ENCODE peak calls at places on chromosomes 12 and 14, in six cellular contexts. B, T, N, D, E and W are unnamed samples.

GRCh38 chr12:480831-481230 is 21.1 kb downstream of the B4GALNT3 start:
- DNase-seq in D (no peak), T (no peak), N (peak; percentile 48), E (no peak), B (no peak), W (no peak)

GRCh38 chr14:20631821-20632389 is 9.6 kb downstream of the OR6S1 start:
- DNase-seq in T (peak; percentile 81), E (peak; percentile 34), B (peak; percentile 71), D (no peak), N (peak; percentile 84), W (peak; percentile 68)

GRCh38 chr12:76284816-76285750 is 63.1 kb downstream of the BBS10 start:
- DNase-seq in D (no peak), E (no peak), N (peak; percentile 43), T (peak; percentile 14), B (no peak), W (peak; percentile 25)

GRCh38 chr12:55051197-55051920 is 31.6 kb downstream of the NEUROD4 start:
- DNase-seq in T (no peak), D (no peak), N (no peak), B (no peak), E (no peak), W (peak; percentile 51)

GRCh38 chr14:67820428-67820881 is 876 bp downstream of the RAD51B start:
- DNase-seq in E (peak; percentile 18), T (peak; percentile 13), D (no peak), B (peak; percentile 2), N (peak; percentile 56), W (peak; percentile 32)

GRCh38 chr12:19482551-19483109 is 43.3 kb downstream of the AEBP2 start:
- DNase-seq in B (peak; percentile 6), D (no peak), N (no peak), E (peak; percentile 20), T (no peak), W (peak; percentile 64)

GRCh38 chr14:100293497-100294212 is 12.6 kb downstream of the SLC25A29 start:
- DNase-seq in E (peak; percentile 17), B (no peak), D (no peak), T (no peak), N (no peak), W (no peak)

GRCh38 chr12:104495786-104496185 is 39.0 kb downstream of the CHST11 start:
- DNase-seq in B (no peak), E (no peak), N (peak; percentile 25), D (no peak), T (no peak), W (no peak)

GRCh38 chr12:108214046-108214445 is 85.0 kb downstream of the WSCD2 start:
- DNase-seq in D (no peak), E (no peak), B (no peak), N (no peak), T (no peak), W (no peak)

GRCh38 chr12:74890237-74890599 is 319.4 kb downstream of the KCNC2 start:
- DNase-seq in B (no peak), D (peak; percentile 33), N (peak; percentile 90), E (no peak), T (peak; percentile 95), W (peak; percentile 8)

GRCh38 chr12:52686063-52686462 is 5.9 kb upstream of the KRT1 start:
- DNase-seq in E (no peak), T (no peak), D (no peak), B (no peak), N (no peak), W (no peak)

GRCh38 chr12:54352891-54353874 is 11.1 kb downstream of the GPR84 start:
- DNase-seq in T (no peak), E (peak; percentile 83), N (peak; percentile 74), B (peak; percentile 81), D (no peak), W (peak; percentile 54)

GRCh38 chr12:5902736-5903135 is 42.3 kb downstream of the ANO2 start:
- DNase-seq in N (no peak), E (no peak), B (no peak), T (no peak), D (no peak), W (no peak)

GRCh38 chr14:54570651-54571415 is 3.9 kb downstream of the SAMD4A start:
- DNase-seq in T (peak; percentile 93), N (peak; percentile 91), E (no peak), D (no peak), B (no peak), W (no peak)

GRCh38 chr14:65131176-65131765 is 29.0 kb upstream of the MAX start:
- DNase-seq in N (peak; percentile 38), B (no peak), T (peak; percentile 77), E (no peak), D (no peak), W (peak; percentile 3)

GRCh38 chr14:91511014-91511466 is 930 bp upstream of the PPP4R3A start:
- DNase-seq in D (no peak), E (peak; percentile 40), N (no peak), B (peak; percentile 49), T (peak; percentile 15), W (peak; percentile 43)

GRCh38 chr12:570237-570925 is 92.9 kb downstream of the NINJ2 start:
- DNase-seq in D (no peak), N (peak; percentile 96), T (peak; percentile 81), B (peak; percentile 70), E (peak; percentile 81), W (peak; percentile 86)

GRCh38 chr12:28114488-28114887 is 75.8 kb upstream of the CCDC91 start:
- DNase-seq in B (no peak), N (peak; percentile 79), E (no peak), D (no peak), T (peak; percentile 86), W (no peak)

GRCh38 chr12:107843351-107844311 is 69.1 kb downstream of the ASCL4 start:
- DNase-seq in T (no peak), E (peak; percentile 85), B (peak; percentile 65), N (peak; percentile 53), D (no peak), W (peak; percentile 70)

DNA sequence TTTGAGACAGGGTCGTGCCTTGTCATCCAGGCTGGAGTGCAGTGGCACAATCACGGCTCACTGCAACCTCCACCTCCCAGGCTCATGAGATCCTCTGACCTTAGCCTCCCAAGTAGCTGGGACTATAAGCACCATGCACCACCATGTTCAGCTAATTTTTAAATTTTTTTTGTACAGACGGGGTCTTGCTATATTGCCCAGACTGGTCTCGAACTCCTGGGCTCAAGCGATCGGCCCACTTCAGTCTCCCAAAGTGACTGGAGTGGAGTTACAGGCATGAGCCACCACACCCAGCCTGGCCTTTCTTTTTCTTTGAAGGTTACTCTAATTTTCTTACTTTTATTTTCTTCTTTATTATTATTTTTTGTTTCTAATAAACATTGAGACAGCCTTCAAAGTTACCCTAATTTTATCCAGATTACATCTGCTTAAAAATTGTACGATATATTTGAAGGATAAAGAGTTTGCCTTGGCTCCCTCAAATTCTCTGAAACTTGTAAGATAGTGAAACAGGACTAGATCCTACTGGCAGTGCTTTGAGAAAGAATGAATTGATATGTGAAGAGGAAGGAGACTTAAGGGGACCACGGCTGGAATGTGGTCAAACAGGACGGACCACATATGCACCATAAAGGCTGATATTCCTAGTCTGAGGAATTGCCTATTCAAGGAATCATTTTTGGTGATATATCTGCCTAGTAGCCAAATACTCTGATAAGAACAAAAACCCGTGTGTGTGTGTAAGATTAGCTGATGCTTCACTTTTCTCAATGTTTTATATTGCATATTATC is 14.1 kb upstream of the SINHCAF start:
- DNase-seq in B (no peak), D (no peak), E (no peak), T (peak; percentile 56), N (no peak), W (peak; percentile 87)
- H3K4me2 ChIP-seq in B (no peak overlapping the region), D (no peak overlapping the region), E (no peak overlapping the region), T (no peak overlapping the region), N (no peak overlapping the region), W (peak overlapping the region; percentile 1)

DNA sequence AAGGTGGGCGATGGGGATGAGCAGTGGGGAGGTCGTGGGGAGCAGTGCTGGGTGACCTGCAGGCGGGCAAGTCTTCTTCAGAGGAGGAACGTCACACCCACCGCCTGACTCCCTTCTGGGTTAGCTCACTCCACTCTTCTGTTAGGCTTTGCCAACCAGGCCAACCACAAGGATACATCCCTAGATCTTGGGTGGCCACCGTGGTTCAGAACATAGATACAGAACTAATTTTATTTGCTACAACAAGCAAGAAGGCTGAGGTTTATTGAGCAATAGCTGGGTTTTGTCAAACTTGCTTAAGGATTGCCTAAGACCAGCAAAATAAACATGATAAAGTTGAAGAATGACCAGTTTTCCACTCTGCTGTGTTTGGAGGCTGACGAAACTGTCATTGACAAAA is 109.4 kb downstream of the DACT1 start:
- DNase-seq in E (no peak), D (no peak), B (no peak), T (peak; percentile 100), N (peak; percentile 85), W (no peak)
- TF ChIP-seq EZH2phosphoT487 in E (no peak), D (no peak), B (no peak), T (no peak), N (no peak), W (no peak)

DNA sequence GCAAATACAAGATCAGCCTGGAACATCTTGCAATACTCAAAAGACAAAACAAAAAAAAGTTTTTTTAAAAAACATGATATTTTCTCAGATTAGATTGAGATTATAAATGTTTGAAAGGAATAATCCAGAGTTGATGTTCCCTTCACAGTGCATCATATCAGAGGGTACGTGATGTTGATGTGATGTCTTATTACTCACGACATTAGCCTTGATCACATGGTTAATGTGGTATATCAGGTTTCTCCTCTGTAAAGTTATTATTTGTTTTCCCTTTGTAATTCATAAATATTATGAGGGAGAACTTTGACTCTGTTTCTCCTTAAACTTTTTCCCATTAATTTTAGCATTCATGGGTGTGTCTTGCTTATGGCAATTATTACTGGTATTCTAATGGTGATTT is 26.6 kb downstream of the LIMA1 start:
- DNase-seq in B (no peak), T (peak; percentile 53), E (no peak), N (no peak), D (no peak), W (no peak)
- H3F3A ChIP-seq in B (no peaks in the 10 kb centered on the region), T (peaks cover 5% of the 10 kb centered on the region), E (peaks cover 20% of the 10 kb centered on the region), N (peaks cover 15% of the 10 kb centered on the region), D (no peaks in the 10 kb centered on the region), W (no peaks in the 10 kb centered on the region)

DNA sequence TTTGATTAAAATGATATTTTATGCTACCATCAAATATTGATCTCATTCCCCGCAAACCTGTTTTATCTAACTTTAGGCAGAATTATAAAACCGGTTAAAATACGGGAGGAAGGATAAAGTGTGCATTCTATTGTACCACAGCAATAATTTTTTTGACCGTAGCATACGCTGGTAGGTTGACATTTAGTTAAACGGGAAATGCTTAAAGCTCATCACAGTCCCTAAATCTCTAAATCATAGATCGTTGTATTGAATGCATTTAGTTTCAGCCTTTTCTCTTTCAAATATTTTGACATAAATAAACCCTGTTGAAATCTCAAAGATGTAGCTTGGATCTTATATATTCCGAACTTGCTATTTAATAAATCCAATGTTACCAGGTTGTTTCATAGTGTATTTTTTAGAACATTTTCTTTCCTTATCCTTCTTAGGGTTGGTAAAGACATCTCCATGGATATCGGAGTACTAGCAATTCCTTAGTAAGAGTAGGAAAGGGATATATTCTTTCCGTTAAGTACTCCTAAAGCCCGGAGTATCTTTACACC is 811 bp downstream of the CLEC2B start:
- DNase-seq in N (peak; percentile 19), D (no peak), T (no peak), B (no peak), E (no peak), W (no peak)
- H3K4me2 ChIP-seq in N (peak overlapping the region; percentile 99), D (no peak overlapping the region), T (no peak overlapping the region), B (no peak overlapping the region), E (no peak overlapping the region), W (peak overlapping the region; percentile 18)